ENCODE peak calls at places on chromosomes 11 and 22, in six cellular contexts. One of them, this sample, is unnamed.

GRCh38 chr11:65918211-65919150 is at the start of gene C11orf68:
- DNase-seq in endothelial cell: no peak
- DNase-seq in AG09309: no peak
- DNase-seq in GM12865: peak; percentile 57
- DNase-seq in nephron progenitor cell: no peak
- DNase-seq in AG10803: no peak
- DNase-seq in this sample: no peak

GRCh38 chr22:32100711-32101110 is 57.6 kb downstream of the SLC5A1 start:
- DNase-seq in endothelial cell: no peak
- DNase-seq in AG09309: no peak
- DNase-seq in GM12865: no peak
- DNase-seq in nephron progenitor cell: no peak
- DNase-seq in AG10803: no peak
- DNase-seq in this sample: no peak

GRCh38 chr22:37051629-37052385 is at the start of gene KCTD17:
- DNase-seq in endothelial cell: peak; percentile 72
- DNase-seq in AG09309: no peak
- DNase-seq in GM12865: peak; percentile 78
- DNase-seq in nephron progenitor cell: peak; percentile 74
- DNase-seq in AG10803: peak; percentile 60
- DNase-seq in this sample: peak; percentile 62

GRCh38 chr11:123519055-123519796 is 89.2 kb downstream of the GRAMD1B start:
- DNase-seq in endothelial cell: no peak
- DNase-seq in AG09309: no peak
- DNase-seq in GM12865: no peak
- DNase-seq in nephron progenitor cell: peak; percentile 27
- DNase-seq in AG10803: peak; percentile 22
- DNase-seq in this sample: peak; percentile 4

GRCh38 chr11:5123802-5124521 is 14.2 kb downstream of the OR52A5 start:
- DNase-seq in endothelial cell: peak; percentile 79
- DNase-seq in AG09309: peak; percentile 34
- DNase-seq in GM12865: peak; percentile 72
- DNase-seq in nephron progenitor cell: peak; percentile 74
- DNase-seq in AG10803: peak; percentile 80
- DNase-seq in this sample: peak; percentile 70

GRCh38 chr11:14409891-14410290 is 50.9 kb upstream of the RRAS2 start:
- DNase-seq in endothelial cell: no peak
- DNase-seq in AG09309: no peak
- DNase-seq in GM12865: no peak
- DNase-seq in nephron progenitor cell: no peak
- DNase-seq in AG10803: no peak
- DNase-seq in this sample: no peak

GRCh38 chr11:123700774-123701173 is 40.7 kb downstream of the ZNF202 start:
- DNase-seq in endothelial cell: no peak
- DNase-seq in AG09309: no peak
- DNase-seq in GM12865: no peak
- DNase-seq in nephron progenitor cell: no peak
- DNase-seq in AG10803: no peak
- DNase-seq in this sample: no peak

GRCh38 chr22:49992921-49993648 is 19.5 kb downstream of the IL17REL start:
- DNase-seq in endothelial cell: peak; percentile 61
- DNase-seq in AG09309: peak; percentile 7
- DNase-seq in GM12865: peak; percentile 74
- DNase-seq in nephron progenitor cell: peak; percentile 54
- DNase-seq in AG10803: peak; percentile 47
- DNase-seq in this sample: peak; percentile 58

GRCh38 chr11:69009441-69010211 is 3.4 kb downstream of the MRGPRF start:
- DNase-seq in endothelial cell: no peak
- DNase-seq in AG09309: no peak
- DNase-seq in GM12865: no peak
- DNase-seq in nephron progenitor cell: no peak
- DNase-seq in AG10803: no peak
- DNase-seq in this sample: no peak

GRCh38 chr11:101195294-101195693 is 65.7 kb upstream of the PGR start:
- DNase-seq in endothelial cell: no peak
- DNase-seq in AG09309: no peak
- DNase-seq in GM12865: no peak
- DNase-seq in nephron progenitor cell: no peak
- DNase-seq in AG10803: no peak
- DNase-seq in this sample: no peak

GRCh38 chr22:49081926-49082325 is 745.7 kb downstream of the BRD1 start:
- DNase-seq in endothelial cell: no peak
- DNase-seq in AG09309: no peak
- DNase-seq in GM12865: no peak
- DNase-seq in nephron progenitor cell: no peak
- DNase-seq in AG10803: no peak
- DNase-seq in this sample: no peak

GRCh38 chr11:16792426-16792825 is 54.0 kb downstream of the C11orf58 start:
- DNase-seq in endothelial cell: no peak
- DNase-seq in AG09309: no peak
- DNase-seq in GM12865: no peak
- DNase-seq in nephron progenitor cell: no peak
- DNase-seq in AG10803: peak; percentile 53
- DNase-seq in this sample: peak; percentile 33

GRCh38 chr11:18091731-18092130 is 14.2 kb downstream of the SAAL1 start:
- DNase-seq in endothelial cell: no peak
- DNase-seq in AG09309: no peak
- DNase-seq in GM12865: no peak
- DNase-seq in nephron progenitor cell: no peak
- DNase-seq in AG10803: peak; percentile 6
- DNase-seq in this sample: no peak

GRCh38 chr11:105004021-105004420 is 18.9 kb downstream of the CASP5 start:
- DNase-seq in endothelial cell: no peak
- DNase-seq in AG09309: no peak
- DNase-seq in GM12865: no peak
- DNase-seq in nephron progenitor cell: no peak
- DNase-seq in AG10803: peak; percentile 56
- DNase-seq in this sample: peak; percentile 55

GRCh38 chr22:36439481-36440271 is 41.8 kb downstream of the TXN2 start:
- DNase-seq in endothelial cell: no peak
- DNase-seq in AG09309: peak; percentile 68
- DNase-seq in GM12865: no peak
- DNase-seq in nephron progenitor cell: no peak
- DNase-seq in AG10803: peak; percentile 93
- DNase-seq in this sample: peak; percentile 98

GRCh38 chr11:128610765-128611617 is 23.6 kb upstream of the ETS1 start:
- DNase-seq in endothelial cell: no peak
- DNase-seq in AG09309: no peak
- DNase-seq in GM12865: peak; percentile 96
- DNase-seq in nephron progenitor cell: no peak
- DNase-seq in AG10803: no peak
- DNase-seq in this sample: no peak

DNA sequence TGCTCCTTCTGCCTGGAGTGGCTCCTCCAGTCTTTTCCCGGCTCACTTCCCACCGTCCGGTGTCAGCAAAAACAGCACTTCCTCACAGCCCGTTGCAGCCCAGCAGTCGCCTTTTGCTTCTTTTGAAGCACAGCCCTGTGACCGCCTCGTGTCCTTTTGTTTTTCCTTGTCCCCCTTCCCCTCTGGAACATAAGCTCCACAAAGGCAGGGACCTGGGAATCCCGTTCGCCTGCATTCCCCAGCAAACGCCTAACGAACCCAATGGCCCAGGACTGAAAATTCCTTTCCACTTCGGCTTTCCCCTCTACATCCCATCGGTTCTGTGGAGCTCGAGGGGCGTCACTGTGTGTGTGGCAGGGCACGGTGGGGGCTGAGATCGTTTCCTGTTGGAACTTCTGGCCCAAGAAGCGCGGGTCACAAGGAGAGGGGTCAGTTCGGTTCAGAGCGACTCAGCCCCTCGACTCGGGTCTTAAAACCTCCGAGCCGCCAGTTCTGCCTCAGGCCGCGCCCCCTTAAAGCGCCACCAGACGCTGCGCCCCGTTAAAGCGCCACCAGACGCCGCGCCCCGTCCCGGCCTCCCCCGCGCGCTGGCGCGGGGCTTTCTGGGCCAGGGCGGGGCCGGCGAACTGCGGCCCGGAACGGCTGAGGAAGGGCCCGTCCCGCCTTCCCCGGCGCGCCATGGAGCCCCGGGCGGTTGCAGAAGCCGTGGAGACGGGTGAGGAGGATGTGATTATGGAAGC is 839 bp downstream of the RIC8A start:
- DNase-seq in endothelial cell: peak; percentile 77
- DNase-seq in AG09309: no peak
- DNase-seq in GM12865: peak; percentile 88
- DNase-seq in nephron progenitor cell: peak; percentile 78
- DNase-seq in AG10803: peak; percentile 69
- DNase-seq in this sample: peak; percentile 84
- TF ChIP-seq CTCF in endothelial cell: no peak
- TF ChIP-seq CTCF in AG09309: no peak
- TF ChIP-seq CTCF in GM12865: no peak
- TF ChIP-seq CTCF in nephron progenitor cell: no peak
- TF ChIP-seq CTCF in AG10803: no peak
- TF ChIP-seq CTCF in this sample: no peak

DNA sequence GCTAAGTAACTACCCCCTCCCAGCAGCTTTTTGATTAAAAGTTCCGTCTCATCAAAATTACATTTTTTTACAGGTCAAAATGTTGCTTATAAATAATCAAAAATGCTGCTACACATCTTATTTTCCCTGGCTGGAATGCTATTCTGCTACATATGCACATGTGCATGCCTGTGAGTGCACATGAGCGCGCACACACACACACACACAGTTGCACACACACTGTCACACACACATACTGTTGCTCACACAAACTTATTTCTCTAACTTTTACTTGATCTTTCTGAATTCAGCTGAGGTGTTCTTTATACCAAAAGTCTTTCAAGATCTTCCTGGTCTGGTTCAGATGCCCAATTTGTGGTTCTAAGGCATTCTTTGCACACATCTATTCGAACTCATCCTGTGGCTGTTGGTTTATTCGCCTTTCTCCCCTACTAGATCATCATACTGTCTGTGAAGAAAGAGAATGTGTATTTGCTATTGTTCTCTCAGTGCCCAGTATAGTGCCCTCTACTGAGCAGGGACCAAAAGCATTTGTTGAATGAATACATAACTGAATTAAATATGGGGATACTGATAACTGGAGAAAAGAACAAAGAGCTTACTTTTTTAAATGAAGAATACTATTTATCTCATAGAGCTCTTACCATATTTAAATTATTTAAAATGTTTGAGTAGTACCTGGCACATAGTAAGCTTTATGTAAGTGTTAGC is 68.1 kb upstream of the CCDC179 start:
- DNase-seq in endothelial cell: no peak
- DNase-seq in AG09309: no peak
- DNase-seq in GM12865: no peak
- DNase-seq in nephron progenitor cell: no peak
- DNase-seq in AG10803: no peak
- DNase-seq in this sample: no peak
- TF ChIP-seq CTCF in endothelial cell: no peak
- TF ChIP-seq CTCF in AG09309: no peak
- TF ChIP-seq CTCF in GM12865: peak; percentile 3
- TF ChIP-seq CTCF in nephron progenitor cell: no peak
- TF ChIP-seq CTCF in AG10803: no peak
- TF ChIP-seq CTCF in this sample: no peak

GRCh38 chr11:26996056-26996455 is 2.1 kb downstream of the FIBIN start:
- DNase-seq in endothelial cell: no peak
- DNase-seq in AG09309: no peak
- DNase-seq in GM12865: no peak
- DNase-seq in nephron progenitor cell: no peak
- DNase-seq in AG10803: no peak
- DNase-seq in this sample: no peak

GRCh38 chr11:26992031-26992541 is 1.8 kb upstream of the FIBIN start:
- DNase-seq in endothelial cell: no peak
- DNase-seq in AG09309: peak; percentile 78
- DNase-seq in GM12865: no peak
- DNase-seq in nephron progenitor cell: no peak
- DNase-seq in AG10803: peak; percentile 91
- DNase-seq in this sample: peak; percentile 89

GRCh38 chr11:26994579-26995210 is 783 bp downstream of the FIBIN start:
- DNase-seq in endothelial cell: no peak
- DNase-seq in AG09309: no peak
- DNase-seq in GM12865: no peak
- DNase-seq in nephron progenitor cell: no peak
- DNase-seq in AG10803: peak; percentile 12
- DNase-seq in this sample: no peak

GRCh38 chr11:26993965-26994446 is at the start of gene FIBIN:
- DNase-seq in endothelial cell: peak; percentile 32
- DNase-seq in AG09309: no peak
- DNase-seq in GM12865: no peak
- DNase-seq in nephron progenitor cell: peak; percentile 49
- DNase-seq in AG10803: peak; percentile 75
- DNase-seq in this sample: peak; percentile 89
- TF ChIP-seq CTCF in endothelial cell: no peak
- TF ChIP-seq CTCF in AG09309: no peak
- TF ChIP-seq CTCF in GM12865: no peak
- TF ChIP-seq CTCF in nephron progenitor cell: no peak
- TF ChIP-seq CTCF in AG10803: no peak
- TF ChIP-seq CTCF in this sample: peak; percentile 8

GRCh38 chr11:112610996-112611795 is 350.0 kb upstream of the NCAM1 start:
- DNase-seq in endothelial cell: no peak
- DNase-seq in AG09309: no peak
- DNase-seq in GM12865: no peak
- DNase-seq in nephron progenitor cell: no peak
- DNase-seq in AG10803: no peak
- DNase-seq in this sample: no peak

GRCh38 chr11:112612283-112612849 is 348.9 kb upstream of the NCAM1 start:
- DNase-seq in endothelial cell: no peak
- DNase-seq in AG09309: no peak
- DNase-seq in GM12865: no peak
- DNase-seq in nephron progenitor cell: peak; percentile 52
- DNase-seq in AG10803: no peak
- DNase-seq in this sample: no peak

GRCh38 chr11:112615238-112615637 is 346.0 kb upstream of the NCAM1 start:
- DNase-seq in endothelial cell: no peak
- DNase-seq in AG09309: no peak
- DNase-seq in GM12865: no peak
- DNase-seq in nephron progenitor cell: no peak
- DNase-seq in AG10803: no peak
- DNase-seq in this sample: no peak

GRCh38 chr11:112614605-112615004 is 346.6 kb upstream of the NCAM1 start:
- DNase-seq in endothelial cell: no peak
- DNase-seq in AG09309: no peak
- DNase-seq in GM12865: no peak
- DNase-seq in nephron progenitor cell: no peak
- DNase-seq in AG10803: no peak
- DNase-seq in this sample: no peak

DNA sequence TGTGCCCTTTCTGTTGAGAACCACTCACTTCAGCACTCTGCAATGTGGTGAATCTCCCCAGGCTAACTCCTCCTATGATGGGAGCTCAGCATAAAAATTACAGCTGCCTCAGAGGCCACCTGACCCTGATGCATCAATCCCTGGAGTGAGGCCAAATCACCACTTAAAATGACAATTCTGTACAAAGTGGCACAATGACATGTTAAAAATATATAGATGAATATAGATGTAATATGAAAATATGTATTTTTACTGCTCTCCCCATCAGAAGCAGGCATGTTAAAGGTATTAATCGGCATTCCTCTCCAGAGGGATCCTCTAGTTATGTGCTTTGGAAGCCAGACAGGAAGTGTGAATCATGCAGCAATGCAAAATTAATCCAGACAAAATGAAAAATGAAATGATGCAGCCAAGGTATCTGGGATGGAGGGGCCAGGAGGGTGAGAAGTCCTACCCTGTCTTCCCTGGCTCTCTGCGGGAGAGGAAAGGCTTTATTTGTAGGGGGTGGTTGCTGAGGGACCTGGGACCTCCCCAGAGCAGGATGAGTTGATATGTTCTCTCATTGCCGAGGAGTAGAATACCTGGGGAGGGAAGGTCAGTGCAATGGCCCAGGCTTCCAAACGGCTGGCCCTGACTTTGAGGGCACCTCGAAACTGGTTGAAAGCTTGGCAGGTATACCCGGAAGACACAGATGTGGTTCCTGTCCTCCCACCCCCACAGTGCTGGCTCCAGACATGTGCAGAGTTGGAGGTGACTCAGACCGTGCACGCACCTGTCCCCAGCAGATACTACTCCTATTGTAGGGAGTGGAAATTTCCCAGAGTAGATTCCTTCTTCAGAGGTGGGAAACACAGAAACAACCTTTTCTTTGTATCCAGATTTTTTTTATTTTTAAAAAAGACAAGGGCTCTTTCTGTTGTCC is 347.9 kb upstream of the NCAM1 start:
- DNase-seq in endothelial cell: no peak
- DNase-seq in AG09309: no peak
- DNase-seq in GM12865: no peak
- DNase-seq in nephron progenitor cell: no peak
- DNase-seq in AG10803: peak; percentile 58
- DNase-seq in this sample: peak; percentile 4
- TF ChIP-seq CTCF in endothelial cell: no peak
- TF ChIP-seq CTCF in AG09309: no peak
- TF ChIP-seq CTCF in GM12865: no peak
- TF ChIP-seq CTCF in nephron progenitor cell: no peak
- TF ChIP-seq CTCF in AG10803: no peak
- TF ChIP-seq CTCF in this sample: no peak

This sample was measured in fibroblast of villous mesenchyme.